ENCODE peak calls at places on chromosomes 6 and 20, in seven cellular contexts. One of them, this sample, is unnamed.

GRCh38 chr6:9499709-9500108 is 915.2 kb downstream of the TFAP2A start:
- DNase-seq in dorsolateral prefrontal cortex: no peak
- DNase-seq in T-helper 22 cell: no peak
- DNase-seq in dermis microvascular lymphatic vessel endothelial cell: no peak
- DNase-seq in effector memory CD4-positive, alpha-beta T cell: no peak
- DNase-seq in HS-27A: no peak
- DNase-seq in A549: no peak
- DNase-seq in this sample: no peak

GRCh38 chr20:50464026-50464724 is 46.0 kb upstream of the PTPN1 start:
- DNase-seq in A549: peak
- DNase-seq in dermis microvascular lymphatic vessel endothelial cell: no peak
- DNase-seq in HS-27A: no peak
- DNase-seq in effector memory CD4-positive, alpha-beta T cell: peak
- DNase-seq in dorsolateral prefrontal cortex: peak
- DNase-seq in T-helper 22 cell: peak
- DNase-seq in this sample: peak

GRCh38 chr20:16828666-16829305 is 80.6 kb downstream of the OTOR start:
- DNase-seq in dorsolateral prefrontal cortex: no peak
- DNase-seq in effector memory CD4-positive, alpha-beta T cell: no peak
- DNase-seq in T-helper 22 cell: no peak
- DNase-seq in dermis microvascular lymphatic vessel endothelial cell: no peak
- DNase-seq in A549: no peak
- DNase-seq in HS-27A: no peak
- DNase-seq in this sample: no peak

GRCh38 chr6:78746457-78746856 is 120.9 kb upstream of the IRAK1BP1 start:
- DNase-seq in A549: no peak
- DNase-seq in effector memory CD4-positive, alpha-beta T cell: no peak
- DNase-seq in HS-27A: no peak
- DNase-seq in dorsolateral prefrontal cortex: no peak
- DNase-seq in dermis microvascular lymphatic vessel endothelial cell: no peak
- DNase-seq in T-helper 22 cell: no peak
- DNase-seq in this sample: no peak

GRCh38 chr6:41940759-41941279 is 789 bp downstream of the CCND3 start:
- DNase-seq in A549: no peak
- DNase-seq in dermis microvascular lymphatic vessel endothelial cell: no peak
- DNase-seq in T-helper 22 cell: peak
- DNase-seq in dorsolateral prefrontal cortex: peak
- DNase-seq in effector memory CD4-positive, alpha-beta T cell: peak
- DNase-seq in HS-27A: no peak
- DNase-seq in this sample: no peak

GRCh38 chr6:109002100-109002697 is 92.4 kb downstream of the SESN1 start:
- DNase-seq in effector memory CD4-positive, alpha-beta T cell: no peak
- DNase-seq in A549: no peak
- DNase-seq in T-helper 22 cell: no peak
- DNase-seq in dermis microvascular lymphatic vessel endothelial cell: no peak
- DNase-seq in HS-27A: no peak
- DNase-seq in dorsolateral prefrontal cortex: no peak
- DNase-seq in this sample: no peak

GRCh38 chr6:7805828-7806227 is 79.9 kb downstream of the BMP6 start:
- DNase-seq in dermis microvascular lymphatic vessel endothelial cell: no peak
- DNase-seq in T-helper 22 cell: no peak
- DNase-seq in A549: no peak
- DNase-seq in dorsolateral prefrontal cortex: no peak
- DNase-seq in effector memory CD4-positive, alpha-beta T cell: no peak
- DNase-seq in HS-27A: no peak
- DNase-seq in this sample: no peak

GRCh38 chr6:33689879-33690278 is 21.6 kb downstream of the UQCC2 start:
- DNase-seq in A549: no peak
- DNase-seq in effector memory CD4-positive, alpha-beta T cell: no peak
- DNase-seq in T-helper 22 cell: no peak
- DNase-seq in HS-27A: no peak
- DNase-seq in dorsolateral prefrontal cortex: no peak
- DNase-seq in dermis microvascular lymphatic vessel endothelial cell: no peak
- DNase-seq in this sample: no peak

GRCh38 chr6:3421763-3422456 is 34.9 kb downstream of the SLC22A23 start:
- DNase-seq in HS-27A: no peak
- DNase-seq in dermis microvascular lymphatic vessel endothelial cell: peak
- DNase-seq in dorsolateral prefrontal cortex: no peak
- DNase-seq in T-helper 22 cell: no peak
- DNase-seq in effector memory CD4-positive, alpha-beta T cell: no peak
- DNase-seq in A549: no peak
- DNase-seq in this sample: no peak

GRCh38 chr20:46894971-46895905 is 595 bp downstream of the EYA2 start:
- DNase-seq in HS-27A: no peak
- DNase-seq in effector memory CD4-positive, alpha-beta T cell: no peak
- DNase-seq in dorsolateral prefrontal cortex: no peak
- DNase-seq in A549: no peak
- DNase-seq in dermis microvascular lymphatic vessel endothelial cell: no peak
- DNase-seq in T-helper 22 cell: no peak
- DNase-seq in this sample: no peak

GRCh38 chr6:12371151-12371550 is 81.0 kb downstream of the EDN1 start:
- DNase-seq in dermis microvascular lymphatic vessel endothelial cell: no peak
- DNase-seq in dorsolateral prefrontal cortex: no peak
- DNase-seq in T-helper 22 cell: no peak
- DNase-seq in HS-27A: no peak
- DNase-seq in A549: no peak
- DNase-seq in effector memory CD4-positive, alpha-beta T cell: no peak
- DNase-seq in this sample: no peak

GRCh38 chr6:22892452-22892851 is 323.1 kb downstream of the HDGFL1 start:
- DNase-seq in dorsolateral prefrontal cortex: no peak
- DNase-seq in dermis microvascular lymphatic vessel endothelial cell: peak
- DNase-seq in effector memory CD4-positive, alpha-beta T cell: no peak
- DNase-seq in A549: peak
- DNase-seq in HS-27A: peak
- DNase-seq in T-helper 22 cell: no peak
- DNase-seq in this sample: no peak

GRCh38 chr6:38634518-38634917 is 5.2 kb downstream of the BTBD9 start:
- DNase-seq in dorsolateral prefrontal cortex: no peak
- DNase-seq in dermis microvascular lymphatic vessel endothelial cell: no peak
- DNase-seq in T-helper 22 cell: no peak
- DNase-seq in A549: no peak
- DNase-seq in effector memory CD4-positive, alpha-beta T cell: no peak
- DNase-seq in HS-27A: no peak
- DNase-seq in this sample: no peak

GRCh38 chr6:26224940-26225847 is 138.0 kb downstream of the HFE start:
- DNase-seq in dermis microvascular lymphatic vessel endothelial cell: peak
- DNase-seq in A549: no peak
- DNase-seq in dorsolateral prefrontal cortex: no peak
- DNase-seq in effector memory CD4-positive, alpha-beta T cell: no peak
- DNase-seq in T-helper 22 cell: no peak
- DNase-seq in HS-27A: no peak
- DNase-seq in this sample: no peak

GRCh38 chr6:158850807-158851115 is 31.6 kb upstream of the EZR start:
- DNase-seq in HS-27A: no peak
- DNase-seq in dorsolateral prefrontal cortex: no peak
- DNase-seq in A549: no peak
- DNase-seq in dermis microvascular lymphatic vessel endothelial cell: no peak
- DNase-seq in effector memory CD4-positive, alpha-beta T cell: no peak
- DNase-seq in T-helper 22 cell: no peak
- DNase-seq in this sample: no peak

GRCh38 chr6:81894788-81895221 is 142.3 kb upstream of the TENT5A start:
- DNase-seq in T-helper 22 cell: no peak
- DNase-seq in dorsolateral prefrontal cortex: peak
- DNase-seq in HS-27A: no peak
- DNase-seq in dermis microvascular lymphatic vessel endothelial cell: no peak
- DNase-seq in A549: no peak
- DNase-seq in effector memory CD4-positive, alpha-beta T cell: no peak
- DNase-seq in this sample: no peak

GRCh38 chr6:56580271-56580670 is 62.4 kb downstream of the DST start:
- DNase-seq in T-helper 22 cell: no peak
- DNase-seq in A549: no peak
- DNase-seq in dorsolateral prefrontal cortex: no peak
- DNase-seq in dermis microvascular lymphatic vessel endothelial cell: no peak
- DNase-seq in effector memory CD4-positive, alpha-beta T cell: no peak
- DNase-seq in HS-27A: no peak
- DNase-seq in this sample: no peak

GRCh38 chr6:57021086-57021720 is 25.3 kb upstream of the KIAA1586 start:
- DNase-seq in dorsolateral prefrontal cortex: no peak
- DNase-seq in HS-27A: no peak
- DNase-seq in A549: peak
- DNase-seq in dermis microvascular lymphatic vessel endothelial cell: peak
- DNase-seq in effector memory CD4-positive, alpha-beta T cell: no peak
- DNase-seq in T-helper 22 cell: no peak
- DNase-seq in this sample: no peak

GRCh38 chr6:139109558-139109957 is 25.3 kb upstream of the HECA start:
- DNase-seq in effector memory CD4-positive, alpha-beta T cell: no peak
- DNase-seq in dorsolateral prefrontal cortex: no peak
- DNase-seq in A549: no peak
- DNase-seq in HS-27A: no peak
- DNase-seq in dermis microvascular lymphatic vessel endothelial cell: peak
- DNase-seq in T-helper 22 cell: no peak
- DNase-seq in this sample: no peak

GRCh38 chr20:47328841-47329448 is 27.6 kb downstream of the ZMYND8 start:
- DNase-seq in dermis microvascular lymphatic vessel endothelial cell: no peak
- DNase-seq in HS-27A: no peak
- DNase-seq in dorsolateral prefrontal cortex: no peak
- DNase-seq in A549: no peak
- DNase-seq in effector memory CD4-positive, alpha-beta T cell: no peak
- DNase-seq in T-helper 22 cell: no peak
- DNase-seq in this sample: no peak

GRCh38 chr6:130366011-130366963 is at the start of gene TMEM200A:
- DNase-seq in HS-27A: peak
- DNase-seq in A549: peak
- DNase-seq in effector memory CD4-positive, alpha-beta T cell: no peak
- DNase-seq in dermis microvascular lymphatic vessel endothelial cell: no peak
- DNase-seq in dorsolateral prefrontal cortex: peak
- DNase-seq in T-helper 22 cell: peak
- DNase-seq in this sample: no peak

GRCh38 chr6:163971841-163972838 is 557.6 kb downstream of the QKI start:
- DNase-seq in T-helper 22 cell: no peak
- DNase-seq in HS-27A: no peak
- DNase-seq in effector memory CD4-positive, alpha-beta T cell: no peak
- DNase-seq in dermis microvascular lymphatic vessel endothelial cell: no peak
- DNase-seq in A549: no peak
- DNase-seq in dorsolateral prefrontal cortex: no peak
- DNase-seq in this sample: no peak

GRCh38 chr6:22737331-22737730 is 168.0 kb downstream of the HDGFL1 start:
- DNase-seq in effector memory CD4-positive, alpha-beta T cell: no peak
- DNase-seq in A549: no peak
- DNase-seq in dorsolateral prefrontal cortex: peak
- DNase-seq in HS-27A: peak
- DNase-seq in T-helper 22 cell: no peak
- DNase-seq in dermis microvascular lymphatic vessel endothelial cell: no peak
- DNase-seq in this sample: no peak

This sample was measured in 8988T.